ENCODE peak calls at places on chromosomes 13 and 19, in eight cellular contexts. E is CD8-positive, alpha-beta T cell; N is heart left ventricle; U is mucosa of descending colon; P is ascending aorta; R is heart right ventricle; L is thoracic aorta; Z is neural progenitor cell. Q is an unnamed sample.

GRCh38 chr13:111115841-111116500 is 861 bp downstream of the ARHGEF7 start:
- DNase-seq in Z (peak; percentile 75), R (peak; percentile 78), P (no peak), L (no peak), U (no peak), E (no peak), N (peak; percentile 73), Q (peak; percentile 67)

GRCh38 chr13:109569938-109570711 is 216.3 kb downstream of the IRS2 start:
- DNase-seq in P (no peak), E (peak; percentile 39), N (no peak), U (no peak), L (no peak), R (no peak), Z (no peak), Q (no peak)

GRCh38 chr13:109622006-109622405 is 164.4 kb downstream of the IRS2 start:
- DNase-seq in U (no peak), Z (no peak), E (no peak), N (no peak), L (no peak), R (no peak), P (no peak), Q (no peak)

GRCh38 chr13:27644302-27644701 is 22.6 kb downstream of the POLR1D start:
- DNase-seq in Z (no peak), L (no peak), E (no peak), R (no peak), N (no peak), P (no peak), U (no peak), Q (no peak)

GRCh38 chr19:18513868-18514267 is 8.0 kb downstream of the ELL start:
- DNase-seq in U (no peak), R (peak; percentile 73), N (no peak), P (no peak), L (no peak), Z (no peak), E (no peak), Q (no peak)

GRCh38 chr13:30796132-30796832 is 60.9 kb downstream of the ALOX5AP start:
- DNase-seq in Z (no peak), E (no peak), N (no peak), U (no peak), L (no peak), P (no peak), R (no peak), Q (no peak)

GRCh38 chr13:50574731-50575130 is 268.8 kb downstream of the DLEU7 start:
- DNase-seq in L (no peak), U (no peak), E (no peak), N (no peak), Z (no peak), R (no peak), P (no peak), Q (no peak)

GRCh38 chr19:45306522-45307027 is 16.1 kb downstream of the CKM start:
- DNase-seq in Z (no peak), R (no peak), N (no peak), U (no peak), P (no peak), E (no peak), L (no peak), Q (peak; percentile 83)

GRCh38 chr13:41411536-41411935 is 45.8 kb upstream of the RGCC start:
- DNase-seq in R (peak; percentile 26), Z (peak; percentile 57), E (no peak), L (no peak), P (no peak), U (no peak), N (no peak), Q (peak; percentile 73)

GRCh38 chr13:65943711-65944110 is 1286.4 kb downstream of the PCDH9 start:
- DNase-seq in U (no peak), N (no peak), R (no peak), Z (no peak), E (no peak), P (no peak), L (no peak), Q (no peak)

GRCh38 chr13:91531646-91532045 is 133.2 kb downstream of the GPC5 start:
- DNase-seq in E (no peak), Z (no peak), P (no peak), R (no peak), U (no peak), N (no peak), L (no peak), Q (no peak)

GRCh38 chr13:106847049-106847448 is 279.1 kb upstream of the ARGLU1 start:
- DNase-seq in U (no peak), N (no peak), P (no peak), Z (no peak), L (no peak), R (no peak), E (no peak), Q (no peak)

GRCh38 chr19:12974301-12975220 is 5.2 kb downstream of the DAND5 start:
- DNase-seq in P (no peak), R (no peak), N (no peak), Z (no peak), E (no peak), U (no peak), L (no peak), Q (no peak)

GRCh38 chr13:104810242-104810641 is 1725.2 kb downstream of the EFNB2 start:
- DNase-seq in P (no peak), R (no peak), U (no peak), L (no peak), E (no peak), Z (no peak), N (no peak), Q (no peak)

GRCh38 chr19:2037676-2038255 is 13.3 kb downstream of the MKNK2 start:
- DNase-seq in L (no peak), E (no peak), P (no peak), R (no peak), Z (no peak), U (peak; percentile 50), N (no peak), Q (no peak)

GRCh38 chr13:30463820-30464495 is 1.8 kb downstream of the HMGB1 start:
- DNase-seq in E (peak; percentile 76), L (no peak), R (peak; percentile 58), U (no peak), P (no peak), N (peak; percentile 80), Z (no peak), Q (peak; percentile 65)

GRCh38 chr19:50344661-50345318 is 15.6 kb upstream of the KCNC3 start:
- DNase-seq in U (no peak), E (no peak), R (no peak), N (no peak), L (no peak), Z (no peak), P (no peak), Q (no peak)

GRCh38 chr19:41219924-41220567 is 1.0 kb downstream of the AXL start:
- DNase-seq in Z (peak; percentile 28), N (peak; percentile 73), L (peak; percentile 49), P (no peak), E (no peak), U (no peak), R (peak; percentile 59), Q (peak; percentile 67)

GRCh38 chr19:41221514-41222205 is 2.6 kb downstream of the AXL start:
- DNase-seq in N (peak; percentile 38), L (no peak), Z (no peak), P (no peak), U (no peak), E (no peak), R (no peak), Q (no peak)

GRCh38 chr19:41223431-41224234 is 4.6 kb downstream of the AXL start:
- DNase-seq in R (no peak), N (peak; percentile 5), E (no peak), P (no peak), Z (peak; percentile 81), U (no peak), L (peak; percentile 53), Q (peak; percentile 93)

GRCh38 chr19:41224632-41225031 is 5.6 kb downstream of the AXL start:
- DNase-seq in L (no peak), U (no peak), E (no peak), Z (no peak), P (no peak), R (no peak), N (no peak), Q (no peak)

GRCh38 chr19:41222240-41222639 is 3.2 kb downstream of the AXL start:
- DNase-seq in L (no peak), P (no peak), E (no peak), Z (no peak), R (no peak), U (no peak), N (peak; percentile 49), Q (no peak)
- H3K4me1 ChIP-seq in L (peaks cover 10% of the 10 kb centered on the region), P (peaks cover 4% of the 10 kb centered on the region), E (peaks cover 9% of the 10 kb centered on the region), Z (peaks cover 20% of the 10 kb centered on the region), R (peaks cover 35% of the 10 kb centered on the region), U (peaks cover 9% of the 10 kb centered on the region), N (no peaks in the 10 kb centered on the region), Q (no peaks in the 10 kb centered on the region)

GRCh38 chr19:46578450-46578849 is 22.7 kb upstream of the CALM3 start:
- DNase-seq in P (no peak), N (no peak), U (no peak), R (no peak), L (no peak), E (no peak), Z (no peak), Q (no peak)

GRCh38 chr19:46573679-46574522 is 27.2 kb upstream of the CALM3 start:
- DNase-seq in P (no peak), N (no peak), E (no peak), Z (no peak), L (no peak), R (no peak), U (no peak), Q (peak; percentile 50)

GRCh38 chr19:46574533-46574932 is 26.6 kb upstream of the CALM3 start:
- DNase-seq in L (no peak), P (no peak), U (no peak), R (no peak), N (no peak), Z (peak; percentile 9), E (no peak), Q (peak; percentile 74)

GRCh38 chr19:46580247-46580646 is 20.9 kb upstream of the CALM3 start:
- DNase-seq in E (no peak), L (no peak), U (no peak), R (no peak), Z (no peak), N (no peak), P (no peak), Q (no peak)

GRCh38 chr19:46579286-46579944 is 21.7 kb upstream of the CALM3 start:
- DNase-seq in P (no peak), Z (peak; percentile 55), U (no peak), E (peak; percentile 28), R (no peak), L (no peak), N (no peak), Q (peak; percentile 81)
- TF ChIP-seq CTCF in P (no peak), Z (peak; percentile 68), U (no peak), E (peak; percentile 41), R (no peak), L (peak; percentile 15), N (peak; percentile 28), Q (peak; percentile 75)

GRCh38 chr19:44305457-44305856 is 632 bp upstream of the ZNF235 start:
- DNase-seq in U (no peak), N (no peak), L (no peak), R (no peak), E (no peak), P (no peak), Z (no peak), Q (no peak)
- H3K4me3 ChIP-seq in U (no peak overlapping the region), N (peak overlapping the region; percentile 71), L (peak overlapping the region; percentile 79), R (no peak overlapping the region), E (peak overlapping the region; percentile 77), P (no peak overlapping the region), Z (peak overlapping the region; percentile 75), Q (peak overlapping the region; percentile 98)

DNA sequence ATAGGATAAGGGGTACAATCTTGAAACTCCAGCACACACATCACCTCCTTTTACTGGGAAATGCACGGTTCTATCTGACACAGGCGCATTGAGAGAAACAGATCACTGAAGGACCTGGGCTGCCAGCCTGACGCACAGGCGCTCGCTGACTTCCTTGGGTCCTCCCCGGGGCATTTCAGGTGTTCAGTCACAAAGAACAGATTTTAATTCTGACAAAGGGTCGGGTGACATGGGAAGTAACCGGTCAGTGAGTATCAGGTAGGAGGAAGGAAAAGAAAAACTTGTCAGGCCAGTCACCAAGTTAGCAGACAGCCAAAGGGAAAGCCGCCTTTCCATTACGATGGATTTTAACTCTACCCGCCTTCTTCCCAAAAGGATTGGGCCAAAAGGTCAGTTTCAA is 39.6 kb downstream of the INSR start:
- DNase-seq in Z (no peak), N (no peak), E (no peak), P (no peak), R (no peak), L (no peak), U (no peak), Q (no peak)
- H3K4me1 ChIP-seq in Z (no peaks in the 10 kb centered on the region), N (no peaks in the 10 kb centered on the region), E (no peaks in the 10 kb centered on the region), P (no peaks in the 10 kb centered on the region), R (peaks cover 23% of the 10 kb centered on the region), L (peaks cover 23% of the 10 kb centered on the region), U (no peaks in the 10 kb centered on the region), Q (no peaks in the 10 kb centered on the region)

Q was measured in endodermal cell.